ENCODE peak calls at places on chromosomes 7 and 10, in four cellular contexts. P is retinal pigment epithelial cell, R is neural crest cell, K is GM12864. I is an unnamed sample.

GRCh38 chr7:26620352-26620751 is 244.0 kb downstream of the SKAP2 start:
- DNase-seq in R (no peak), P (no peak), K (no peak), I (peak; percentile 35)

GRCh38 chr7:17144313-17144712 is 154.1 kb upstream of the AHR start:
- DNase-seq in R (no peak), K (no peak), P (no peak), I (no peak)

GRCh38 chr7:5586279-5586962 is 162.8 kb upstream of the TNRC18 start:
- DNase-seq in P (no peak), R (no peak), K (no peak), I (no peak)

GRCh38 chr7:154871483-154871882 is 131.4 kb downstream of the PAXIP1 start:
- DNase-seq in R (no peak), P (no peak), K (no peak), I (no peak)

GRCh38 chr7:123846217-123846891 is 1.4 kb downstream of the HYAL4 start:
- DNase-seq in K (no peak), P (peak; percentile 51), R (no peak), I (no peak)

GRCh38 chr10:131048595-131048994 is 262.9 kb downstream of the TCERG1L start:
- DNase-seq in K (no peak), P (no peak), R (no peak), I (no peak)

GRCh38 chr10:43112608-43112961 is 25.7 kb upstream of the CSGALNACT2 start:
- DNase-seq in R (no peak), P (no peak), K (no peak), I (no peak)

GRCh38 chr10:127945948-127946347 is 39.0 kb downstream of the PTPRE start:
- DNase-seq in R (no peak), K (no peak), P (no peak), I (no peak)

GRCh38 chr7:99385564-99385963 is 11.0 kb downstream of the ARPC1B start:
- DNase-seq in P (no peak), K (no peak), R (no peak), I (no peak)

GRCh38 chr10:76195990-76196389 is 764.6 kb downstream of the LRMDA start:
- DNase-seq in P (no peak), K (no peak), R (no peak), I (no peak)

GRCh38 chr7:21675255-21675654 is 132.4 kb downstream of the DNAH11 start:
- DNase-seq in R (no peak), P (peak; percentile 75), K (no peak), I (no peak)

GRCh38 chr7:137642467-137642866 is 204.3 kb downstream of the DGKI start:
- DNase-seq in R (no peak), K (no peak), P (no peak), I (no peak)

GRCh38 chr10:13115832-13116793 is 16.1 kb downstream of the OPTN start:
- DNase-seq in K (no peak), P (no peak), R (no peak), I (no peak)

GRCh38 chr7:40147371-40148246 is 12.8 kb downstream of the SUGCT start:
- DNase-seq in K (no peak), P (no peak), R (no peak), I (no peak)

GRCh38 chr7:17009007-17009719 is 127.4 kb upstream of the AGR3 start:
- DNase-seq in P (no peak), R (no peak), K (peak; percentile 15), I (no peak)

GRCh38 chr7:30286749-30287148 is 2.4 kb downstream of the ZNRF2 start:
- DNase-seq in P (no peak), K (no peak), R (no peak), I (no peak)

GRCh38 chr10:48551796-48552591 is 52.9 kb downstream of the ARHGAP22 start:
- DNase-seq in K (no peak), P (no peak), R (peak; percentile 35), I (peak; percentile 69)

GRCh38 chr7:159022238-159022993 is 122.3 kb downstream of the VIPR2 start:
- DNase-seq in R (no peak), P (no peak), K (no peak), I (no peak)

GRCh38 chr7:17939670-17940301 is 508 bp downstream of the SNX13 start:
- DNase-seq in K (no peak), P (no peak), R (peak; percentile 13), I (peak; percentile 42)

GRCh38 chr10:61464461-61465215 is 11.5 kb upstream of the TMEM26 start:
- DNase-seq in K (no peak), P (no peak), R (no peak), I (no peak)

GRCh38 chr10:130578532-130579289 is 442.5 kb downstream of the GLRX3 start:
- DNase-seq in R (no peak), K (no peak), P (no peak), I (no peak)

DNA sequence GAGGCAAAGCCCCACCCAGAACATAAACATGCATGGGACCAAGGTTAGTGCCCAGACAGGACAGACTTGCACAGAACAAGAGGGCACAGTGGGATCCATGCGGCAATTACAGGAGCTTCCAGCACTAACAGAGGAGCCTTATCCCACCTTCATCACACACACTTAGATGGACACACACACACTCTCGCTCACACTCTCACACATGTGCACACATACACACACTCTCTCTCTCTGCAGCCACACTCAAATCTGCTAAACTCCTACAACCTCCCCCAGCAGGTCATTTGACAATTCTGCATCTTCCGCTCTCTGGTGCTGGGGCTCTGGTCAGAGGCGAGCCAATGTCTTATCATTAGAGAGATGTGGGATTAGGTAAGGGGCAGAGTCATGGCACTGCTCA is 120.5 kb downstream of the UBE2H start:
- DNase-seq in P (no peak), K (no peak), R (no peak), I (no peak)
- TF ChIP-seq CTCF in P (no peak), K (no peak), R (no peak), I (no peak)

GRCh38 chr7:90412458-90413184 is 9.4 kb downstream of the CLDN12 start:
- DNase-seq in P (no peak), K (no peak), R (no peak), I (peak; percentile 23)
- TF ChIP-seq CTCF in P (peak; percentile 43), K (peak; percentile 53), R (peak; percentile 40), I (no peak)

DNA sequence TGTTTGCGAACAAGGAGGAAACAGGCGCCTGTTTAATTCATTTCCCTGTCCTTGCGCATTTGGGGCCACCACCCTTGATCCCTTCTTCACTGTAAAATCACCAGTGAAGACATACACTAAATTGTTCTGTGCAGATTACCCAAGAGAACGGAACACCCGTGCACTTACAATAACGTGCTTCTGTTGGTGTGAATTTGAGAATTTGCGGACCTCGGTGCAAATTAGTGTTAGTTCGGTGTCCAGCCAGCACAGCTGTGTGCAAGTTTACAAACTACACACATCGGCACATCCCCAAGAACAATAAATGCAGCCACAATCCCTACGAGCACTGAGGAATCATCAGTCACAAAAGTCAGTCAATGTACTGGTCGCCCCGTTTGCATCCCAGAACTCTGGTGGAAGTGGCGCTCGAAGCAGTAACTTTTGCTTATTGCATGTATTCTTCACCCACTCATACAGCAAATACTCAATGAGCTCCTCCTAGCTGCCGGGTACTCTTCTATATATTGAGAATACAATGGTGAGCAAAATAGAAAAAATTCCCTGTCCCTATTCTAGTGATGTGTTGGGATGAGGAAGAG is 791 bp upstream of the CNOT4 start:
- DNase-seq in K (no peak), P (no peak), R (peak; percentile 1), I (no peak)
- TF ChIP-seq CTCF in K (no peak), P (peak; percentile 9), R (no peak), I (no peak)

DNA sequence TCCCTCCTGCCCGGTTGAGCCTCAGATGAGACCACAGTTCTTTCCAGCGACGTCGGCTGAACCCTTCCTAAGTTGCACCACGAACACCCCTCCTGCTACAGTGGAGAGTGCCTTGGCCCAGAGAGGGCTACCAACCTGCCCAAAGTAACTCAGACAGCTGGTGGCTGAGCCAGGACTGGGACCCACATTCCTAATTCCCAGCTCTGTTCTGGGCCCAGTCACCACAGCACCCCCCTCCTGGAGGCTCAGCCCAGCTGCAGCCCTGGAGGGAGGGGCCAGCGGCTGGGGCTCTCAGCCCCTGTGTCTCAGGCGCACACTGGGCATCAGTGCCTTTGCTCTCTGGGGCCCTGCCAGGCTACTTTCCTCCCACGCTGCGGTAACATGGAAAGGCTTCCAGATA is 10.6 kb downstream of the ATP6V1F start:
- DNase-seq in K (no peak), R (no peak), P (no peak), I (no peak)
- TF ChIP-seq CTCF in K (no peak), R (no peak), P (no peak), I (no peak)

GRCh38 chr10:53579773-53580172 is 807.2 kb upstream of the MBL2 start:
- DNase-seq in P (no peak), R (no peak), K (no peak), I (no peak)

GRCh38 chr10:53580465-53580864 is 807.9 kb upstream of the MBL2 start:
- DNase-seq in K (no peak), R (no peak), P (no peak), I (no peak)
- TF ChIP-seq CTCF in K (no peak), R (peak; percentile 40), P (no peak), I (no peak)

GRCh38 chr10:74008212-74008731 is 10.4 kb downstream of the VCL start:
- DNase-seq in P (peak; percentile 65), K (peak; percentile 34), R (no peak), I (no peak)
- TF ChIP-seq CTCF in P (no peak), K (no peak), R (no peak), I (no peak)

GRCh38 chr7:13890793-13891192 is 98.7 kb downstream of the ETV1 start:
- DNase-seq in R (no peak), K (no peak), P (no peak), I (no peak)

GRCh38 chr7:13897825-13898224 is 91.6 kb downstream of the ETV1 start:
- DNase-seq in R (no peak), K (no peak), P (no peak), I (no peak)

GRCh38 chr7:13898957-13899670 is 90.4 kb downstream of the ETV1 start:
- DNase-seq in P (no peak), R (no peak), K (no peak), I (peak; percentile 18)

DNA sequence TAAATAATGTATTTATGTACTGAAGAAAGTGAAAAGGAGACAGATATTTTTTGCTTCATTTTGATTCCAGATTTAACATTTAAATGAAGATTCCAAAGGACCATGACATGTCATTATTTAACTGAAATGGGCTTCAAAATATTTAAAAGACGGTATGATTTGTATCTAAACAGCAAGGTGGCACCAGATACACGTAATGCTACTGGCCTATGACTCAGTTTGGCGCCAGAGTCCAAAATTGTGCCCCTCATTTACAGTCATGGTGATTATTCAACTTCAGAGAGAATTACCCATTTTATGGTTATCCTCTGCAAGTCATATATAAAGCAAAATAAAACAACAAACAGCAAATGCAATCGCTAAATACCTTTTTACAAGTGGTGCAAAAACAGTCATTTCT is 94.5 kb downstream of the ETV1 start:
- DNase-seq in R (no peak), K (no peak), P (no peak), I (no peak)
- TF ChIP-seq CTCF in R (no peak), K (no peak), P (no peak), I (no peak)